ENCODE peak calls at places on chromosomes 2 and 18, in five cellular contexts. One of them, this sample, is unnamed.

GRCh38 chr2:10947005-10947440 is 35.3 kb downstream of the KCNF1 start:
- DNase-seq in K562: no peak
- DNase-seq in H1: no peak
- DNase-seq in HCT116: no peak
- DNase-seq in SK-N-SH: no peak
- DNase-seq in this sample: no peak

GRCh38 chr2:195706161-195706900 is 49.3 kb downstream of the SLC39A10 start:
- DNase-seq in K562: no peak
- DNase-seq in H1: no peak
- DNase-seq in HCT116: no peak
- DNase-seq in SK-N-SH: no peak
- DNase-seq in this sample: no peak

GRCh38 chr2:240762971-240763370 is 57.0 kb downstream of the KIF1A start:
- DNase-seq in K562: no peak
- DNase-seq in H1: no peak
- DNase-seq in HCT116: no peak
- DNase-seq in SK-N-SH: no peak
- DNase-seq in this sample: no peak

GRCh38 chr2:173355866-173356508 is 1.3 kb downstream of the CDCA7 start:
- DNase-seq in K562: no peak
- DNase-seq in H1: no peak
- DNase-seq in HCT116: no peak
- DNase-seq in SK-N-SH: no peak
- DNase-seq in this sample: no peak

GRCh38 chr18:79975985-79976680 is 11.7 kb downstream of the HSBP1L1 start:
- DNase-seq in K562: no peak
- DNase-seq in H1: no peak
- DNase-seq in HCT116: no peak
- DNase-seq in SK-N-SH: no peak
- DNase-seq in this sample: no peak

GRCh38 chr2:30772021-30772705 is 35.1 kb downstream of the CAPN13 start:
- DNase-seq in K562: no peak
- DNase-seq in H1: no peak
- DNase-seq in HCT116: no peak
- DNase-seq in SK-N-SH: no peak
- DNase-seq in this sample: no peak

GRCh38 chr2:56288863-56289580 is 105.2 kb downstream of the CCDC85A start:
- DNase-seq in K562: no peak
- DNase-seq in H1: no peak
- DNase-seq in HCT116: no peak
- DNase-seq in SK-N-SH: no peak
- DNase-seq in this sample: no peak

GRCh38 chr2:157875720-157876065 is 437 bp downstream of the ACVR1 start:
- DNase-seq in K562: peak; percentile 79
- DNase-seq in H1: no peak
- DNase-seq in HCT116: no peak
- DNase-seq in SK-N-SH: no peak
- DNase-seq in this sample: no peak

GRCh38 chr2:201452058-201452736 is 657 bp downstream of the STRADB start:
- DNase-seq in K562: no peak
- DNase-seq in H1: no peak
- DNase-seq in HCT116: no peak
- DNase-seq in SK-N-SH: no peak
- DNase-seq in this sample: no peak

GRCh38 chr2:156883828-156884615 is 373.5 kb upstream of the GALNT5 start:
- DNase-seq in K562: no peak
- DNase-seq in H1: no peak
- DNase-seq in HCT116: no peak
- DNase-seq in SK-N-SH: no peak
- DNase-seq in this sample: no peak

GRCh38 chr2:11681722-11682589 is 12.0 kb upstream of the NTSR2 start:
- DNase-seq in K562: peak; percentile 89
- DNase-seq in H1: no peak
- DNase-seq in HCT116: peak; percentile 19
- DNase-seq in SK-N-SH: peak; percentile 90
- DNase-seq in this sample: no peak

GRCh38 chr2:222142027-222142426 is 156.8 kb downstream of the PAX3 start:
- DNase-seq in K562: no peak
- DNase-seq in H1: no peak
- DNase-seq in HCT116: no peak
- DNase-seq in SK-N-SH: no peak
- DNase-seq in this sample: no peak

GRCh38 chr18:76686737-76687231 is 135.6 kb upstream of the ZNF236 start:
- DNase-seq in K562: no peak
- DNase-seq in H1: no peak
- DNase-seq in HCT116: peak; percentile 44
- DNase-seq in SK-N-SH: peak; percentile 77
- DNase-seq in this sample: no peak

GRCh38 chr2:71688530-71688929 is 235.2 kb downstream of the DYSF start:
- DNase-seq in K562: no peak
- DNase-seq in H1: no peak
- DNase-seq in HCT116: no peak
- DNase-seq in SK-N-SH: no peak
- DNase-seq in this sample: no peak

GRCh38 chr18:63431180-63431579 is 8.9 kb upstream of the VPS4B start:
- DNase-seq in K562: no peak
- DNase-seq in H1: no peak
- DNase-seq in HCT116: no peak
- DNase-seq in SK-N-SH: no peak
- DNase-seq in this sample: no peak

GRCh38 chr2:29117636-29118303 is 2.6 kb downstream of the CLIP4 start:
- DNase-seq in K562: no peak
- DNase-seq in H1: no peak
- DNase-seq in HCT116: peak; percentile 77
- DNase-seq in SK-N-SH: no peak
- DNase-seq in this sample: no peak

GRCh38 chr2:217742837-217743236 is 260.0 kb downstream of the TNS1 start:
- DNase-seq in K562: no peak
- DNase-seq in H1: no peak
- DNase-seq in HCT116: no peak
- DNase-seq in SK-N-SH: no peak
- DNase-seq in this sample: no peak

GRCh38 chr2:128922154-128922553 is 603.5 kb upstream of the HS6ST1 start:
- DNase-seq in K562: no peak
- DNase-seq in H1: no peak
- DNase-seq in HCT116: no peak
- DNase-seq in SK-N-SH: no peak
- DNase-seq in this sample: no peak

GRCh38 chr2:64766841-64767669 is 113.3 kb upstream of the SERTAD2 start:
- DNase-seq in K562: peak; percentile 24
- DNase-seq in H1: no peak
- DNase-seq in HCT116: no peak
- DNase-seq in SK-N-SH: peak; percentile 23
- DNase-seq in this sample: no peak

GRCh38 chr2:239264838-239265651 is 135.8 kb downstream of the HDAC4 start:
- DNase-seq in K562: peak; percentile 50
- DNase-seq in H1: no peak
- DNase-seq in HCT116: peak; percentile 56
- DNase-seq in SK-N-SH: no peak
- DNase-seq in this sample: peak; percentile 42

GRCh38 chr2:11749646-11750349 is 3.4 kb downstream of the LPIN1 start:
- DNase-seq in K562: no peak
- DNase-seq in H1: no peak
- DNase-seq in HCT116: no peak
- DNase-seq in SK-N-SH: peak; percentile 71
- DNase-seq in this sample: no peak

GRCh38 chr2:69589973-69590652 is 53.4 kb downstream of the AAK1 start:
- DNase-seq in K562: peak; percentile 78
- DNase-seq in H1: no peak
- DNase-seq in HCT116: no peak
- DNase-seq in SK-N-SH: no peak
- DNase-seq in this sample: no peak

GRCh38 chr2:76444732-76445131 is 734.0 kb upstream of the GCFC2 start:
- DNase-seq in K562: no peak
- DNase-seq in H1: no peak
- DNase-seq in HCT116: no peak
- DNase-seq in SK-N-SH: no peak
- DNase-seq in this sample: no peak

GRCh38 chr2:70935468-70936164 is at the start of gene ATP6V1B1:
- DNase-seq in K562: no peak
- DNase-seq in H1: no peak
- DNase-seq in HCT116: no peak
- DNase-seq in SK-N-SH: no peak
- DNase-seq in this sample: no peak

GRCh38 chr18:23872701-23873550 is 141.6 kb upstream of the TTC39C start:
- DNase-seq in K562: no peak
- DNase-seq in H1: no peak
- DNase-seq in HCT116: peak; percentile 85
- DNase-seq in SK-N-SH: no peak
- DNase-seq in this sample: no peak

GRCh38 chr2:216571909-216572513 is 61.2 kb upstream of the IGFBP2 start:
- DNase-seq in K562: no peak
- DNase-seq in H1: no peak
- DNase-seq in HCT116: no peak
- DNase-seq in SK-N-SH: no peak
- DNase-seq in this sample: no peak

GRCh38 chr2:216569765-216570164 is 63.5 kb upstream of the IGFBP2 start:
- DNase-seq in K562: no peak
- DNase-seq in H1: no peak
- DNase-seq in HCT116: no peak
- DNase-seq in SK-N-SH: no peak
- DNase-seq in this sample: no peak

GRCh38 chr2:216571178-216571908 is 61.9 kb upstream of the IGFBP2 start:
- DNase-seq in K562: no peak
- DNase-seq in H1: no peak
- DNase-seq in HCT116: no peak
- DNase-seq in SK-N-SH: no peak
- DNase-seq in this sample: no peak

GRCh38 chr2:216568563-216568962 is 64.7 kb upstream of the IGFBP2 start:
- DNase-seq in K562: no peak
- DNase-seq in H1: no peak
- DNase-seq in HCT116: no peak
- DNase-seq in SK-N-SH: no peak
- DNase-seq in this sample: no peak

GRCh38 chr2:216570357-216570756 is 62.9 kb upstream of the IGFBP2 start:
- DNase-seq in K562: no peak
- DNase-seq in H1: no peak
- DNase-seq in HCT116: no peak
- DNase-seq in SK-N-SH: no peak
- DNase-seq in this sample: no peak
- H3K9ac ChIP-seq in K562: no peak overlapping the region
- H3K9ac ChIP-seq in H1: no peak overlapping the region
- H3K9ac ChIP-seq in HCT116: no peak overlapping the region
- H3K9ac ChIP-seq in SK-N-SH: no peak overlapping the region
- H3K9ac ChIP-seq in this sample: no peak overlapping the region

DNA sequence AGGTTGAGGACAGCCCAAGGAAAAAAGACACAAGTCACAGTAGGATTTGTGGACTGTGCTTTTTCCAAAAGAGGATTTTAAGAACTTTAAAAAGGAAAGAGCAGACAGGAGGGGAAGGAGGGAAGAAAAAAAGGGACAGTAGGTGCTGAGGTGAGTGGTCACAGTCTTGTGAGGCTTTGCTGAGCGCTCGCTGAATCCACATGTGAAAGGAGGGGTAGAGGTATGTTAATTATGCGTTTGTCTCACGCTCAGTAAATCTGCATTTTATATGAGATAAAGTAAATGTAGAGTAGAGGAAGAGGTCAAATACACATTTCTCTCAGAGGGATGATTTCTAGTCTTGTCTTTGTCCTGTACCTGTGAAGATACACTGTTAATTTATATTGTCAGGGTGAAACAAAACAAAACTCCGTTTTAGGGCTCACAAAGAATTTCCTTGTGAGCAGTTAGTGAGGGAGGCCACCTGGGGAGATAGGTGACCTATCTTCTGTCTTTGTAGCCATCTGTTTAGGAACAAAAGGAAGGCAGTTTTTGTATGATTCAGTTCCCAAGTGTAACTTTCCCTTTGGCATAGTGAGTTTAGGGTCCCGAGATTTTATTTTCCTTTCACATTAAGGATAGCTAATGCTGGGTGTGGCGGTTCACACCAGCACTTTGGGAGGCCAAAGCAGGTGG is 25.3 kb downstream of the GNAL start:
- DNase-seq in K562: no peak
- DNase-seq in H1: no peak
- DNase-seq in HCT116: no peak
- DNase-seq in SK-N-SH: no peak
- DNase-seq in this sample: no peak
- H3K27ac ChIP-seq in K562: no peak overlapping the region
- H3K27ac ChIP-seq in H1: no peak overlapping the region
- H3K27ac ChIP-seq in HCT116: no peak overlapping the region
- H3K27ac ChIP-seq in SK-N-SH: no peak overlapping the region
- H3K27ac ChIP-seq in this sample: no peak overlapping the region

DNA sequence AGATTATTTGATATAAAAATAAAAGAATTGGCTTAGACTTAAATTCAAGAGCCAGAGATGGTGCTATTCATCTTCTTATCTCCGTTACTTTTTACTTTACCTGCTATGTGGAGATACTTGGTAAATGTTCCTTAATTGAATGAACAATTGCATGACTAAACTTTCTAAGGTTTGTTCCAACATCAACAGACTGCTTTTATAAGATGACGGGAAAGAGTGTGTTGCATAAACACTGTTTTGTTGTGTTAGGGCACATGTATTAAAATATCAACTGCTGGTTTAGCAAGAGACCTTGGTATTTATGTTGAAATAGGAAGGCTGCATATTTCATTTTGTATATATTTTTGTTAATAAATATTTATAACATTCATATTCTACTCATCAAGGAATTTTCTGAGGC is 10.5 kb upstream of the NFE2L2 start:
- DNase-seq in K562: no peak
- DNase-seq in H1: no peak
- DNase-seq in HCT116: no peak
- DNase-seq in SK-N-SH: no peak
- DNase-seq in this sample: no peak
- TF ChIP-seq POLR2AphosphoS5 in K562: no peak
- TF ChIP-seq POLR2AphosphoS5 in H1: no peak
- TF ChIP-seq POLR2AphosphoS5 in HCT116: no peak
- TF ChIP-seq POLR2AphosphoS5 in SK-N-SH: no peak
- TF ChIP-seq POLR2AphosphoS5 in this sample: no peak

GRCh38 chr18:12990977-12991838 is at the start of gene CEP192:
- DNase-seq in K562: peak; percentile 98
- DNase-seq in H1: peak; percentile 88
- DNase-seq in HCT116: peak; percentile 98
- DNase-seq in SK-N-SH: peak; percentile 98
- DNase-seq in this sample: peak; percentile 94

GRCh38 chr18:12990128-12990485 is 1.1 kb upstream of the CEP192 start:
- DNase-seq in K562: no peak
- DNase-seq in H1: no peak
- DNase-seq in HCT116: no peak
- DNase-seq in SK-N-SH: no peak
- DNase-seq in this sample: no peak

GRCh38 chr18:12989397-12990127 is 1.6 kb upstream of the CEP192 start:
- DNase-seq in K562: no peak
- DNase-seq in H1: no peak
- DNase-seq in HCT116: no peak
- DNase-seq in SK-N-SH: no peak
- DNase-seq in this sample: no peak

GRCh38 chr18:12991839-12992216 is 666 bp downstream of the CEP192 start:
- DNase-seq in K562: no peak
- DNase-seq in H1: no peak
- DNase-seq in HCT116: no peak
- DNase-seq in SK-N-SH: no peak
- DNase-seq in this sample: no peak

DNA sequence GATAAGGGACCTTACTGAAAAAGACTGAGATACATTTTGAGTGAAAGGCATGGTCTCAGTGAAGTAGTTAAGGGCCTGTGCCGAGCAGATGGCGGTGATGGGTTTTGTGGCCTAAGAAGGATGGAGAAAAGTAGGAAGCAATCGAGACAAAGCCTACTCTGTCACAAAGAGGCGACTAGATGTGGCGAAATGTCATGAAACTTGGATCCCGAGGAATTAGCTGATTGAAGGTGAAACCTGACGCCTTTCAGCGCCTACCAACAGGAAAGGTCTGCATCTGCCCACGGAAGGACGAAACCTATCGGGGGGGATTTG is 543 bp upstream of the CEP192 start:
- DNase-seq in K562: no peak
- DNase-seq in H1: no peak
- DNase-seq in HCT116: no peak
- DNase-seq in SK-N-SH: no peak
- DNase-seq in this sample: no peak
- H3K9ac ChIP-seq in K562: peak overlapping the region; percentile 92
- H3K9ac ChIP-seq in H1: peak overlapping the region; percentile 55
- H3K9ac ChIP-seq in HCT116: peak overlapping the region; percentile 92
- H3K9ac ChIP-seq in SK-N-SH: peak overlapping the region; percentile 78
- H3K9ac ChIP-seq in this sample: peak overlapping the region; percentile 85